ENCODE peak calls at places on chromosome 3, in four cellular contexts. E, N, A and R are unnamed samples. For H3K36me3, the result is how much of the 10 kb centered on the place peaks cover.

GRCh38 chr3:10238330-10238995 is 9.8 kb upstream of the TATDN2 start:
- DNase-seq in E (no peak), N (no peak), A (no peak), R (no peak)

GRCh38 chr3:177402533-177402932 is 205.3 kb upstream of the TBL1XR1 start:
- DNase-seq in E (no peak), N (no peak), A (no peak), R (no peak)

GRCh38 chr3:181457190-181457589 is 254.5 kb upstream of the SOX2 start:
- DNase-seq in E (no peak), N (no peak), A (no peak), R (no peak)

GRCh38 chr3:132196113-132196512 is 121.1 kb upstream of the ACP3 start:
- DNase-seq in E (no peak), N (no peak), A (peak), R (no peak)

GRCh38 chr3:45345849-45346535 is 42.4 kb upstream of the LARS2 start:
- DNase-seq in E (no peak), N (no peak), A (no peak), R (no peak)

GRCh38 chr3:194522579-194523046 is 35.8 kb upstream of the ATP13A3 start:
- DNase-seq in E (no peak), N (no peak), A (peak), R (no peak)

GRCh38 chr3:100609305-100609704 is at the start of gene ADGRG7:
- DNase-seq in E (no peak), N (no peak), A (no peak), R (no peak)

GRCh38 chr3:190008432-190008831 is 112.3 kb downstream of the P3H2 start:
- DNase-seq in E (no peak), N (no peak), A (no peak), R (no peak)

GRCh38 chr3:132598181-132598580 is 1.1 kb downstream of the ACKR4 start:
- DNase-seq in E (no peak), N (no peak), A (peak), R (no peak)

GRCh38 chr3:14265246-14265962 is 86.8 kb downstream of the LSM3 start:
- DNase-seq in E (no peak), N (no peak), A (peak), R (no peak)

GRCh38 chr3:101203411-101203810 is 117.0 kb downstream of the IMPG2 start:
- DNase-seq in E (no peak), N (no peak), A (peak), R (no peak)

GRCh38 chr3:53089511-53089910 is 40.7 kb downstream of the RFT1 start:
- DNase-seq in E (no peak), N (no peak), A (no peak), R (no peak)

GRCh38 chr3:102791641-102792589 is 357.1 kb downstream of the ZPLD1 start:
- DNase-seq in E (peak), N (peak), A (peak), R (peak)

GRCh38 chr3:187808466-187809291 is 63.4 kb upstream of the BCL6 start:
- DNase-seq in E (no peak), N (peak), A (no peak), R (no peak)

GRCh38 chr3:131283862-131284261 is 97.7 kb upstream of the NUDT16 start:
- DNase-seq in E (no peak), N (no peak), A (no peak), R (no peak)

GRCh38 chr3:131322946-131323505 is 58.5 kb upstream of the NUDT16 start:
- DNase-seq in E (no peak), N (no peak), A (no peak), R (no peak)

GRCh38 chr3:81198766-81199165 is 562.7 kb downstream of the GBE1 start:
- DNase-seq in E (peak), N (no peak), A (no peak), R (no peak)

GRCh38 chr3:147915057-147915456 is 505.9 kb downstream of the ZIC1 start:
- DNase-seq in E (no peak), N (no peak), A (peak), R (no peak)

GRCh38 chr3:48294611-48295263 is 38.7 kb downstream of the SPINK8 start:
- DNase-seq in E (no peak), N (no peak), A (no peak), R (no peak)

GRCh38 chr3:34196914-34197313 is 398.5 kb downstream of the PDCD6IP start:
- DNase-seq in E (no peak), N (no peak), A (no peak), R (no peak)

GRCh38 chr3:120569224-120569915 is 26.8 kb upstream of the NDUFB4 start:
- DNase-seq in E (no peak), N (no peak), A (no peak), R (no peak)

GRCh38 chr3:134619884-134620445 is 30.9 kb downstream of the KY start:
- DNase-seq in E (no peak), N (no peak), A (no peak), R (no peak)

GRCh38 chr3:159634414-159634813 is 354.2 kb upstream of the IL12A start:
- DNase-seq in E (no peak), N (no peak), A (peak), R (no peak)

GRCh38 chr3:124653788-124654469 is 76.3 kb upstream of the UMPS start:
- DNase-seq in E (no peak), N (no peak), A (no peak), R (no peak)

GRCh38 chr3:124520970-124521369 is 209.3 kb upstream of the UMPS start:
- DNase-seq in E (no peak), N (no peak), A (peak), R (no peak)

GRCh38 chr3:128395500-128396125 is 71.1 kb downstream of the DNAJB8 start:
- DNase-seq in E (peak), N (no peak), A (peak), R (no peak)

GRCh38 chr3:49276475-49277356 is at the start of gene C3orf62:
- DNase-seq in E (peak), N (peak), A (peak), R (no peak)

GRCh38 chr3:143068059-143068458 is 51.5 kb upstream of the CHST2 start:
- DNase-seq in E (no peak), N (no peak), A (no peak), R (no peak)

GRCh38 chr3:12840591-12841084 is 727 bp downstream of the RPL32 start:
- DNase-seq in E (no peak), N (no peak), A (peak), R (no peak)

GRCh38 chr3:42600958-42601675 is 631 bp downstream of the NKTR start:
- DNase-seq in E (no peak), N (peak), A (peak), R (no peak)

GRCh38 chr3:193948459-193948858 is 187.5 kb upstream of the HES1 start:
- DNase-seq in E (no peak), N (no peak), A (no peak), R (no peak)

GRCh38 chr3:62392893-62393292 is 19.5 kb upstream of the FEZF2 start:
- DNase-seq in E (no peak), N (no peak), A (no peak), R (no peak)
- H3K9ac ChIP-seq in E (no peak), N (no peak), A (no peak), R (no peak)

GRCh38 chr3:116443096-116443793 is 2.0 kb downstream of the LSAMP start:
- DNase-seq in E (peak), N (peak), A (peak), R (no peak)
- H3K4me3 ChIP-seq in E (peak), N (peak), A (peak), R (peak)

GRCh38 chr3:136280961-136281360 is 30.8 kb downstream of the PCCB start:
- DNase-seq in E (no peak), N (no peak), A (no peak), R (no peak)
- H3K36me3 ChIP-seq in E (under half), N (under half), A (under half), R (half or more)

GRCh38 chr3:183825380-183826161 is at the start of gene MAP6D1:
- DNase-seq in E (peak), N (peak), A (peak), R (no peak)

GRCh38 chr3:183819831-183820230 is 5.5 kb downstream of the MAP6D1 start:
- DNase-seq in E (no peak), N (no peak), A (no peak), R (no peak)

GRCh38 chr3:183824761-183825379 is 507 bp downstream of the MAP6D1 start:
- DNase-seq in E (peak), N (peak), A (peak), R (no peak)

GRCh38 chr3:183823963-183824362 is 1.4 kb downstream of the MAP6D1 start:
- DNase-seq in E (no peak), N (no peak), A (no peak), R (no peak)

DNA sequence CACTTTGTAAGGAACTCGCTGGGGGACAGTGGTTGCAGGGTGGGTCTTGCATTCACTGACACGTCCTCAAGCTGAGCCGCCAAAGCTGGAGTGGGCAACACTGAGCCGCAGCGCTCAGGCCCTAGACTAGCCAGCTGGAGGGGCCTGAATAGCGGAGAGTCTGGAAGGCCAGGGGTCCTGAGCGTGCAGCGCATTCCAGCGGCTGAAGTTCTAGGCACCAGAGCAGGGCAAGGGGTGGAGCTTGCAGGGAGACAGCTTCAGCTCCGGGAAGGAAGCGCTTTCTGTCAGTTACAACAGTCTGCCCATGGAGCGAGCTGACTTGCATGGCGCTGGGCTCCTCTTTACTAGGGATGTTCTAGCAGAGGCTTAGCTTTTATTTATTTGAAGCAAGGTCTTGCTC is 2.7 kb downstream of the MAP6D1 start:
- DNase-seq in E (no peak), N (peak), A (no peak), R (no peak)
- H3K9ac ChIP-seq in E (no peak), N (no peak), A (no peak), R (no peak)

GRCh38 chr3:153673853-153674252 is 447.3 kb upstream of the ARHGEF26 start:
- DNase-seq in E (no peak), N (no peak), A (no peak), R (no peak)

GRCh38 chr3:153667341-153667740 is 453.8 kb upstream of the ARHGEF26 start:
- DNase-seq in E (no peak), N (no peak), A (peak), R (no peak)

GRCh38 chr3:153666911-153667310 is 454.3 kb upstream of the ARHGEF26 start:
- DNase-seq in E (no peak), N (no peak), A (no peak), R (no peak)

GRCh38 chr3:153669527-153669926 is 451.7 kb upstream of the ARHGEF26 start:
- DNase-seq in E (no peak), N (no peak), A (peak), R (no peak)

GRCh38 chr3:153670577-153670976 is 450.6 kb upstream of the ARHGEF26 start:
- DNase-seq in E (no peak), N (no peak), A (no peak), R (no peak)
- H3K4me3 ChIP-seq in E (no peak), N (no peak), A (no peak), R (no peak)